ENCODE peak calls at places on chromosomes 2 and 18, in six cellular contexts. S is tibial nerve; C is neuronal stem cell; Z is NCI-H1436; Y is stimulated activated CD4-positive, alpha-beta T cell treated with anti-CD3 and anti-CD28 coated beads, Interleukin-1b, Interleukin-23, amount 100 ng/mL, for 48 hours; D is neural progenitor cell. N is an unnamed sample.

GRCh38 chr2:226903179-226903578 is 67.3 kb downstream of the RHBDD1 start:
- DNase-seq in C (no peak), Z (no peak), S (no peak), D (no peak), Y (peak; percentile 56), N (no peak)

GRCh38 chr2:154692927-154693326 is 5.6 kb upstream of the KCNJ3 start:
- DNase-seq in D (no peak), Z (no peak), Y (no peak), S (no peak), C (no peak), N (no peak)

GRCh38 chr2:20448246-20449046 is 1.6 kb downstream of the RHOB start:
- DNase-seq in Z (no peak), D (peak; percentile 29), C (no peak), S (no peak), Y (no peak), N (no peak)

GRCh38 chr2:179860255-179861026 is 971 bp downstream of the ZNF385B start:
- DNase-seq in Z (no peak), C (no peak), Y (no peak), D (peak; percentile 30), S (no peak), N (no peak)

GRCh38 chr2:111072220-111072871 is 48.4 kb upstream of the BCL2L11 start:
- DNase-seq in D (no peak), C (no peak), Z (no peak), Y (no peak), S (no peak), N (no peak)

GRCh38 chr2:200703132-200703925 is 108.4 kb upstream of the BZW1 start:
- DNase-seq in Y (peak; percentile 62), D (peak; percentile 69), S (peak; percentile 83), Z (peak; percentile 48), C (peak; percentile 42), N (no peak)

GRCh38 chr2:40360652-40361051 is 91.2 kb downstream of the SLC8A1 start:
- DNase-seq in C (no peak), Y (no peak), D (no peak), Z (no peak), S (no peak), N (no peak)

GRCh38 chr2:68889500-68889899 is 18.3 kb upstream of the BMP10 start:
- DNase-seq in S (no peak), D (no peak), C (no peak), Z (no peak), Y (no peak), N (no peak)

GRCh38 chr2:234512884-234513669 is 16.2 kb upstream of the ARL4C start:
- DNase-seq in D (no peak), C (no peak), Z (no peak), Y (no peak), S (no peak), N (no peak)

GRCh38 chr2:26691881-26692813 is at the start of gene KCNK3:
- DNase-seq in C (peak; percentile 73), Y (peak; percentile 20), S (no peak), D (peak; percentile 92), Z (peak; percentile 65), N (no peak)

GRCh38 chr2:191593622-191594416 is 84.1 kb upstream of the NABP1 start:
- DNase-seq in Z (no peak), S (no peak), Y (no peak), D (no peak), C (no peak), N (no peak)

GRCh38 chr2:207746131-207746530 is 23.6 kb downstream of the FZD5 start:
- DNase-seq in D (peak; percentile 87), C (peak; percentile 66), S (no peak), Y (peak; percentile 35), Z (peak; percentile 68), N (no peak)

GRCh38 chr2:225597911-225598310 is 198.4 kb downstream of the NYAP2 start:
- DNase-seq in Y (no peak), Z (no peak), C (peak; percentile 6), D (peak; percentile 45), S (no peak), N (no peak)

GRCh38 chr2:239715606-239716005 is 309.5 kb downstream of the NDUFA10 start:
- DNase-seq in Z (no peak), C (no peak), D (no peak), Y (no peak), S (no peak), N (no peak)

GRCh38 chr18:10099539-10100140 is 185.8 kb downstream of the VAPA start:
- DNase-seq in S (no peak), Y (no peak), C (no peak), D (no peak), Z (no peak), N (no peak)

GRCh38 chr18:68478246-68478645 is 236.7 kb downstream of the TMX3 start:
- DNase-seq in C (no peak), D (no peak), Z (no peak), S (no peak), Y (no peak), N (peak; percentile 5)

GRCh38 chr2:33619028-33619427 is 19.9 kb upstream of the FAM98A start:
- DNase-seq in Z (no peak), D (no peak), Y (no peak), C (no peak), S (no peak), N (no peak)

GRCh38 chr2:119108186-119108585 is 50.4 kb downstream of the C1QL2 start:
- DNase-seq in Y (no peak), C (no peak), S (no peak), D (no peak), Z (no peak), N (no peak)

GRCh38 chr2:24819442-24820174 is 26.4 kb downstream of the CENPO start:
- DNase-seq in D (no peak), Z (no peak), Y (no peak), S (no peak), C (no peak), N (no peak)

GRCh38 chr2:21837561-21837960 is 713.8 kb downstream of the TDRD15 start:
- DNase-seq in C (no peak), S (no peak), Y (no peak), D (no peak), Z (no peak), N (no peak)

GRCh38 chr2:1738163-1738562 is 6.2 kb downstream of the PXDN start:
- DNase-seq in Y (no peak), S (no peak), D (no peak), C (no peak), Z (no peak), N (no peak)

GRCh38 chr2:582792-583528 is 94.2 kb downstream of the TMEM18 start:
- DNase-seq in S (no peak), C (no peak), Y (no peak), Z (no peak), D (no peak), N (no peak)

GRCh38 chr2:696463-696862 is 19.3 kb upstream of the TMEM18 start:
- DNase-seq in Z (no peak), D (no peak), Y (no peak), S (no peak), C (no peak), N (no peak)

GRCh38 chr2:42848726-42849290 is 56.4 kb upstream of the HAAO start:
- DNase-seq in Z (no peak), S (no peak), C (no peak), Y (no peak), D (no peak), N (no peak)

GRCh38 chr2:175930504-175930903 is 71.6 kb downstream of the LNPK start:
- DNase-seq in Z (no peak), Y (no peak), C (no peak), D (no peak), S (no peak), N (no peak)

GRCh38 chr2:131413148-131413747 is 49.3 kb upstream of the RAB6D start:
- DNase-seq in Y (no peak), S (peak; percentile 57), D (peak; percentile 69), C (peak; percentile 62), Z (peak; percentile 17), N (no peak)

GRCh38 chr2:216721141-216721540 is 25.8 kb upstream of the IGFBP5 start:
- DNase-seq in S (no peak), Y (no peak), C (no peak), Z (no peak), D (no peak), N (no peak)

GRCh38 chr18:2002178-2002577 is 569.1 kb downstream of the METTL4 start:
- DNase-seq in D (peak; percentile 46), S (no peak), Y (no peak), C (peak; percentile 5), Z (no peak), N (no peak)